ENCODE peak calls at places on chromosomes 12 and 14, in four cellular contexts. One of them, this sample, is unnamed.

GRCh38 chr14:96039633-96040311 is 610 bp downstream of the C14orf132 start:
- DNase-seq in CD4-positive, alpha-beta memory T cell: no peak
- DNase-seq in activated T-helper 1 cell treated with anti-CD3 and anti-CD28 coated beads, Interleukin-2, amount 50 U/mL, for 16 hours: no peak
- DNase-seq in GM20000: peak
- DNase-seq in this sample: no peak

GRCh38 chr12:76247026-76247688 is 101.1 kb downstream of the BBS10 start:
- DNase-seq in CD4-positive, alpha-beta memory T cell: no peak
- DNase-seq in activated T-helper 1 cell treated with anti-CD3 and anti-CD28 coated beads, Interleukin-2, amount 50 U/mL, for 16 hours: no peak
- DNase-seq in GM20000: no peak
- DNase-seq in this sample: no peak

GRCh38 chr14:30210630-30211029 is 283.0 kb upstream of the PRKD1 start:
- DNase-seq in CD4-positive, alpha-beta memory T cell: no peak
- DNase-seq in activated T-helper 1 cell treated with anti-CD3 and anti-CD28 coated beads, Interleukin-2, amount 50 U/mL, for 16 hours: no peak
- DNase-seq in GM20000: no peak
- DNase-seq in this sample: no peak

GRCh38 chr12:110694330-110694891 is 5.5 kb upstream of the HVCN1 start:
- DNase-seq in CD4-positive, alpha-beta memory T cell: no peak
- DNase-seq in activated T-helper 1 cell treated with anti-CD3 and anti-CD28 coated beads, Interleukin-2, amount 50 U/mL, for 16 hours: no peak
- DNase-seq in GM20000: no peak
- DNase-seq in this sample: no peak

GRCh38 chr12:11778703-11779102 is 129.2 kb downstream of the ETV6 start:
- DNase-seq in CD4-positive, alpha-beta memory T cell: no peak
- DNase-seq in activated T-helper 1 cell treated with anti-CD3 and anti-CD28 coated beads, Interleukin-2, amount 50 U/mL, for 16 hours: no peak
- DNase-seq in GM20000: no peak
- DNase-seq in this sample: no peak

GRCh38 chr14:100531152-100531551 is 56.1 kb downstream of the BEGAIN start:
- DNase-seq in CD4-positive, alpha-beta memory T cell: no peak
- DNase-seq in activated T-helper 1 cell treated with anti-CD3 and anti-CD28 coated beads, Interleukin-2, amount 50 U/mL, for 16 hours: no peak
- DNase-seq in GM20000: peak
- DNase-seq in this sample: no peak

GRCh38 chr12:10717410-10717809 is 5.7 kb downstream of the YBX3 start:
- DNase-seq in CD4-positive, alpha-beta memory T cell: no peak
- DNase-seq in activated T-helper 1 cell treated with anti-CD3 and anti-CD28 coated beads, Interleukin-2, amount 50 U/mL, for 16 hours: no peak
- DNase-seq in GM20000: no peak
- DNase-seq in this sample: no peak

GRCh38 chr14:61578745-61579144 is 116.6 kb upstream of the HIF1A start:
- DNase-seq in CD4-positive, alpha-beta memory T cell: peak
- DNase-seq in activated T-helper 1 cell treated with anti-CD3 and anti-CD28 coated beads, Interleukin-2, amount 50 U/mL, for 16 hours: no peak
- DNase-seq in GM20000: no peak
- DNase-seq in this sample: no peak

GRCh38 chr14:68518910-68519686 is 273.8 kb downstream of the ZFP36L1 start:
- DNase-seq in CD4-positive, alpha-beta memory T cell: no peak
- DNase-seq in activated T-helper 1 cell treated with anti-CD3 and anti-CD28 coated beads, Interleukin-2, amount 50 U/mL, for 16 hours: no peak
- DNase-seq in GM20000: no peak
- DNase-seq in this sample: no peak

GRCh38 chr12:78406776-78407335 is 457.7 kb upstream of the SYT1 start:
- DNase-seq in CD4-positive, alpha-beta memory T cell: no peak
- DNase-seq in activated T-helper 1 cell treated with anti-CD3 and anti-CD28 coated beads, Interleukin-2, amount 50 U/mL, for 16 hours: no peak
- DNase-seq in GM20000: peak
- DNase-seq in this sample: no peak

GRCh38 chr14:104296388-104297312 is 158.3 kb downstream of the KIF26A start:
- DNase-seq in CD4-positive, alpha-beta memory T cell: no peak
- DNase-seq in activated T-helper 1 cell treated with anti-CD3 and anti-CD28 coated beads, Interleukin-2, amount 50 U/mL, for 16 hours: no peak
- DNase-seq in GM20000: no peak
- DNase-seq in this sample: no peak

GRCh38 chr12:97912943-97913342 is 450.3 kb downstream of the RMST start:
- DNase-seq in CD4-positive, alpha-beta memory T cell: no peak
- DNase-seq in activated T-helper 1 cell treated with anti-CD3 and anti-CD28 coated beads, Interleukin-2, amount 50 U/mL, for 16 hours: no peak
- DNase-seq in GM20000: no peak
- DNase-seq in this sample: no peak

GRCh38 chr12:31736472-31736871 is 7.7 kb upstream of the AMN1 start:
- DNase-seq in CD4-positive, alpha-beta memory T cell: peak
- DNase-seq in activated T-helper 1 cell treated with anti-CD3 and anti-CD28 coated beads, Interleukin-2, amount 50 U/mL, for 16 hours: peak
- DNase-seq in GM20000: no peak
- DNase-seq in this sample: peak

GRCh38 chr14:21852061-21852664 is 178.5 kb upstream of the OR4E1 start:
- DNase-seq in CD4-positive, alpha-beta memory T cell: peak
- DNase-seq in activated T-helper 1 cell treated with anti-CD3 and anti-CD28 coated beads, Interleukin-2, amount 50 U/mL, for 16 hours: peak
- DNase-seq in GM20000: peak
- DNase-seq in this sample: peak

GRCh38 chr14:89564291-89564957 is 147.4 kb upstream of the FOXN3 start:
- DNase-seq in CD4-positive, alpha-beta memory T cell: no peak
- DNase-seq in activated T-helper 1 cell treated with anti-CD3 and anti-CD28 coated beads, Interleukin-2, amount 50 U/mL, for 16 hours: no peak
- DNase-seq in GM20000: no peak
- DNase-seq in this sample: no peak

GRCh38 chr14:80455031-80455430 is 243.7 kb upstream of the DIO2 start:
- DNase-seq in CD4-positive, alpha-beta memory T cell: no peak
- DNase-seq in activated T-helper 1 cell treated with anti-CD3 and anti-CD28 coated beads, Interleukin-2, amount 50 U/mL, for 16 hours: no peak
- DNase-seq in GM20000: no peak
- DNase-seq in this sample: no peak

GRCh38 chr14:100275214-100275613 is 31.0 kb downstream of the SLC25A29 start:
- DNase-seq in CD4-positive, alpha-beta memory T cell: no peak
- DNase-seq in activated T-helper 1 cell treated with anti-CD3 and anti-CD28 coated beads, Interleukin-2, amount 50 U/mL, for 16 hours: no peak
- DNase-seq in GM20000: no peak
- DNase-seq in this sample: no peak

GRCh38 chr12:82242729-82243128 is 115.5 kb downstream of the CCDC59 start:
- DNase-seq in CD4-positive, alpha-beta memory T cell: no peak
- DNase-seq in activated T-helper 1 cell treated with anti-CD3 and anti-CD28 coated beads, Interleukin-2, amount 50 U/mL, for 16 hours: no peak
- DNase-seq in GM20000: no peak
- DNase-seq in this sample: no peak

GRCh38 chr12:6342140-6342889 is 439 bp upstream of the TNFRSF1A start:
- DNase-seq in CD4-positive, alpha-beta memory T cell: no peak
- DNase-seq in activated T-helper 1 cell treated with anti-CD3 and anti-CD28 coated beads, Interleukin-2, amount 50 U/mL, for 16 hours: no peak
- DNase-seq in GM20000: no peak
- DNase-seq in this sample: no peak

GRCh38 chr12:2414810-2415567 is 362.2 kb downstream of the CACNA1C start:
- DNase-seq in CD4-positive, alpha-beta memory T cell: no peak
- DNase-seq in activated T-helper 1 cell treated with anti-CD3 and anti-CD28 coated beads, Interleukin-2, amount 50 U/mL, for 16 hours: no peak
- DNase-seq in GM20000: no peak
- DNase-seq in this sample: no peak

GRCh38 chr12:25723286-25723685 is 170.2 kb upstream of the LMNTD1 start:
- DNase-seq in CD4-positive, alpha-beta memory T cell: no peak
- DNase-seq in activated T-helper 1 cell treated with anti-CD3 and anti-CD28 coated beads, Interleukin-2, amount 50 U/mL, for 16 hours: no peak
- DNase-seq in GM20000: no peak
- DNase-seq in this sample: no peak

GRCh38 chr12:70393787-70394519 is 27.9 kb downstream of the KCNMB4 start:
- DNase-seq in CD4-positive, alpha-beta memory T cell: no peak
- DNase-seq in activated T-helper 1 cell treated with anti-CD3 and anti-CD28 coated beads, Interleukin-2, amount 50 U/mL, for 16 hours: no peak
- DNase-seq in GM20000: no peak
- DNase-seq in this sample: no peak

GRCh38 chr12:102957339-102958050 is at the start of gene ASCL1:
- DNase-seq in CD4-positive, alpha-beta memory T cell: no peak
- DNase-seq in activated T-helper 1 cell treated with anti-CD3 and anti-CD28 coated beads, Interleukin-2, amount 50 U/mL, for 16 hours: no peak
- DNase-seq in GM20000: peak
- DNase-seq in this sample: no peak

GRCh38 chr14:22427771-22428228 is 161.2 kb downstream of the DAD1 start:
- DNase-seq in CD4-positive, alpha-beta memory T cell: no peak
- DNase-seq in activated T-helper 1 cell treated with anti-CD3 and anti-CD28 coated beads, Interleukin-2, amount 50 U/mL, for 16 hours: no peak
- DNase-seq in GM20000: no peak
- DNase-seq in this sample: no peak

GRCh38 chr12:115570271-115570777 is 707.2 kb downstream of the MED13L start:
- DNase-seq in CD4-positive, alpha-beta memory T cell: no peak
- DNase-seq in activated T-helper 1 cell treated with anti-CD3 and anti-CD28 coated beads, Interleukin-2, amount 50 U/mL, for 16 hours: no peak
- DNase-seq in GM20000: no peak
- DNase-seq in this sample: no peak

GRCh38 chr12:14935031-14935430 is 3.3 kb downstream of the ERP27 start:
- DNase-seq in CD4-positive, alpha-beta memory T cell: no peak
- DNase-seq in activated T-helper 1 cell treated with anti-CD3 and anti-CD28 coated beads, Interleukin-2, amount 50 U/mL, for 16 hours: no peak
- DNase-seq in GM20000: no peak
- DNase-seq in this sample: no peak

GRCh38 chr12:113899844-113900471 is 66.2 kb downstream of the RBM19 start:
- DNase-seq in CD4-positive, alpha-beta memory T cell: no peak
- DNase-seq in activated T-helper 1 cell treated with anti-CD3 and anti-CD28 coated beads, Interleukin-2, amount 50 U/mL, for 16 hours: no peak
- DNase-seq in GM20000: no peak
- DNase-seq in this sample: no peak

GRCh38 chr14:88851587-88851986 is 27.1 kb downstream of the TTC8 start:
- DNase-seq in CD4-positive, alpha-beta memory T cell: no peak
- DNase-seq in activated T-helper 1 cell treated with anti-CD3 and anti-CD28 coated beads, Interleukin-2, amount 50 U/mL, for 16 hours: no peak
- DNase-seq in GM20000: no peak
- DNase-seq in this sample: no peak

GRCh38 chr12:12266389-12266872 is 413 bp downstream of the LRP6 start:
- DNase-seq in CD4-positive, alpha-beta memory T cell: no peak
- DNase-seq in activated T-helper 1 cell treated with anti-CD3 and anti-CD28 coated beads, Interleukin-2, amount 50 U/mL, for 16 hours: no peak
- DNase-seq in GM20000: peak
- DNase-seq in this sample: no peak

This sample was measured in activated naive CD4-positive, alpha-beta T cell.